ENCODE peak calls at places on chromosomes 7 and 10, in four cellular contexts. One of them, this sample, is unnamed.

GRCh38 chr10:28948045-28948444 is 270.7 kb downstream of the BAMBI start:
- DNase-seq in neuronal stem cell: no peak
- DNase-seq in stimulated activated CD4-positive, alpha-beta T cell treated with anti-CD3 and anti-CD28 coated beads, Interleukin-1b, Interleukin-23, amount 100 ng/mL, for 4 hours: no peak
- DNase-seq in T-helper 1 cell: no peak
- DNase-seq in this sample: no peak

GRCh38 chr7:51035696-51036095 is 253.0 kb upstream of the GRB10 start:
- DNase-seq in neuronal stem cell: no peak
- DNase-seq in stimulated activated CD4-positive, alpha-beta T cell treated with anti-CD3 and anti-CD28 coated beads, Interleukin-1b, Interleukin-23, amount 100 ng/mL, for 4 hours: no peak
- DNase-seq in T-helper 1 cell: no peak
- DNase-seq in this sample: no peak

GRCh38 chr7:157538735-157539134 is 201.9 kb downstream of the DNAJB6 start:
- DNase-seq in neuronal stem cell: no peak
- DNase-seq in stimulated activated CD4-positive, alpha-beta T cell treated with anti-CD3 and anti-CD28 coated beads, Interleukin-1b, Interleukin-23, amount 100 ng/mL, for 4 hours: no peak
- DNase-seq in T-helper 1 cell: no peak
- DNase-seq in this sample: no peak

GRCh38 chr10:75974080-75974479 is 542.7 kb downstream of the LRMDA start:
- DNase-seq in neuronal stem cell: no peak
- DNase-seq in stimulated activated CD4-positive, alpha-beta T cell treated with anti-CD3 and anti-CD28 coated beads, Interleukin-1b, Interleukin-23, amount 100 ng/mL, for 4 hours: no peak
- DNase-seq in T-helper 1 cell: no peak
- DNase-seq in this sample: no peak

GRCh38 chr7:92584953-92585352 is 5.2 kb downstream of the FAM133B start:
- DNase-seq in neuronal stem cell: no peak
- DNase-seq in stimulated activated CD4-positive, alpha-beta T cell treated with anti-CD3 and anti-CD28 coated beads, Interleukin-1b, Interleukin-23, amount 100 ng/mL, for 4 hours: no peak
- DNase-seq in T-helper 1 cell: no peak
- DNase-seq in this sample: no peak

GRCh38 chr7:64463636-64464375 is 99.1 kb downstream of the ZNF680 start:
- DNase-seq in neuronal stem cell: no peak
- DNase-seq in stimulated activated CD4-positive, alpha-beta T cell treated with anti-CD3 and anti-CD28 coated beads, Interleukin-1b, Interleukin-23, amount 100 ng/mL, for 4 hours: no peak
- DNase-seq in T-helper 1 cell: no peak
- DNase-seq in this sample: peak

GRCh38 chr10:24680647-24681475 is 42.8 kb downstream of the ARHGAP21 start:
- DNase-seq in neuronal stem cell: no peak
- DNase-seq in stimulated activated CD4-positive, alpha-beta T cell treated with anti-CD3 and anti-CD28 coated beads, Interleukin-1b, Interleukin-23, amount 100 ng/mL, for 4 hours: no peak
- DNase-seq in T-helper 1 cell: no peak
- DNase-seq in this sample: no peak

GRCh38 chr7:64314493-64315020 is 796 bp downstream of the ZNF736 start:
- DNase-seq in neuronal stem cell: no peak
- DNase-seq in stimulated activated CD4-positive, alpha-beta T cell treated with anti-CD3 and anti-CD28 coated beads, Interleukin-1b, Interleukin-23, amount 100 ng/mL, for 4 hours: no peak
- DNase-seq in T-helper 1 cell: no peak
- DNase-seq in this sample: no peak

GRCh38 chr7:158428842-158429753 is 158.5 kb downstream of the PTPRN2 start:
- DNase-seq in neuronal stem cell: no peak
- DNase-seq in stimulated activated CD4-positive, alpha-beta T cell treated with anti-CD3 and anti-CD28 coated beads, Interleukin-1b, Interleukin-23, amount 100 ng/mL, for 4 hours: no peak
- DNase-seq in T-helper 1 cell: no peak
- DNase-seq in this sample: no peak

GRCh38 chr7:45053941-45054340 is 34.8 kb downstream of the NACAD start:
- DNase-seq in neuronal stem cell: no peak
- DNase-seq in stimulated activated CD4-positive, alpha-beta T cell treated with anti-CD3 and anti-CD28 coated beads, Interleukin-1b, Interleukin-23, amount 100 ng/mL, for 4 hours: no peak
- DNase-seq in T-helper 1 cell: no peak
- DNase-seq in this sample: no peak

GRCh38 chr7:80721880-80722595 is 83.6 kb downstream of the CD36 start:
- DNase-seq in neuronal stem cell: no peak
- DNase-seq in stimulated activated CD4-positive, alpha-beta T cell treated with anti-CD3 and anti-CD28 coated beads, Interleukin-1b, Interleukin-23, amount 100 ng/mL, for 4 hours: no peak
- DNase-seq in T-helper 1 cell: no peak
- DNase-seq in this sample: no peak

GRCh38 chr7:1325246-1325645 is 92.6 kb downstream of the UNCX start:
- DNase-seq in neuronal stem cell: no peak
- DNase-seq in stimulated activated CD4-positive, alpha-beta T cell treated with anti-CD3 and anti-CD28 coated beads, Interleukin-1b, Interleukin-23, amount 100 ng/mL, for 4 hours: no peak
- DNase-seq in T-helper 1 cell: no peak
- DNase-seq in this sample: no peak

GRCh38 chr7:43204081-43204480 is 91.6 kb downstream of the HECW1 start:
- DNase-seq in neuronal stem cell: no peak
- DNase-seq in stimulated activated CD4-positive, alpha-beta T cell treated with anti-CD3 and anti-CD28 coated beads, Interleukin-1b, Interleukin-23, amount 100 ng/mL, for 4 hours: no peak
- DNase-seq in T-helper 1 cell: no peak
- DNase-seq in this sample: no peak

GRCh38 chr10:29023678-29024077 is 265.2 kb upstream of the LYZL1 start:
- DNase-seq in neuronal stem cell: no peak
- DNase-seq in stimulated activated CD4-positive, alpha-beta T cell treated with anti-CD3 and anti-CD28 coated beads, Interleukin-1b, Interleukin-23, amount 100 ng/mL, for 4 hours: no peak
- DNase-seq in T-helper 1 cell: no peak
- DNase-seq in this sample: no peak

GRCh38 chr10:33152146-33152545 is 182.3 kb downstream of the NRP1 start:
- DNase-seq in neuronal stem cell: no peak
- DNase-seq in stimulated activated CD4-positive, alpha-beta T cell treated with anti-CD3 and anti-CD28 coated beads, Interleukin-1b, Interleukin-23, amount 100 ng/mL, for 4 hours: no peak
- DNase-seq in T-helper 1 cell: no peak
- DNase-seq in this sample: peak

GRCh38 chr10:104277785-104278184 is 8.8 kb downstream of the GSTO2 start:
- DNase-seq in neuronal stem cell: no peak
- DNase-seq in stimulated activated CD4-positive, alpha-beta T cell treated with anti-CD3 and anti-CD28 coated beads, Interleukin-1b, Interleukin-23, amount 100 ng/mL, for 4 hours: no peak
- DNase-seq in T-helper 1 cell: no peak
- DNase-seq in this sample: no peak

GRCh38 chr7:101216860-101217387 is 457 bp downstream of the PLOD3 start:
- DNase-seq in neuronal stem cell: peak
- DNase-seq in stimulated activated CD4-positive, alpha-beta T cell treated with anti-CD3 and anti-CD28 coated beads, Interleukin-1b, Interleukin-23, amount 100 ng/mL, for 4 hours: no peak
- DNase-seq in T-helper 1 cell: no peak
- DNase-seq in this sample: no peak

GRCh38 chr7:54813398-54813797 is 54.4 kb upstream of the SEC61G start:
- DNase-seq in neuronal stem cell: no peak
- DNase-seq in stimulated activated CD4-positive, alpha-beta T cell treated with anti-CD3 and anti-CD28 coated beads, Interleukin-1b, Interleukin-23, amount 100 ng/mL, for 4 hours: no peak
- DNase-seq in T-helper 1 cell: no peak
- DNase-seq in this sample: peak

GRCh38 chr10:133142523-133143199 is 17.4 kb upstream of the KNDC1 start:
- DNase-seq in neuronal stem cell: no peak
- DNase-seq in stimulated activated CD4-positive, alpha-beta T cell treated with anti-CD3 and anti-CD28 coated beads, Interleukin-1b, Interleukin-23, amount 100 ng/mL, for 4 hours: no peak
- DNase-seq in T-helper 1 cell: no peak
- DNase-seq in this sample: no peak

GRCh38 chr7:94396044-94396443 is 1.3 kb downstream of the COL1A2 start:
- DNase-seq in neuronal stem cell: no peak
- DNase-seq in stimulated activated CD4-positive, alpha-beta T cell treated with anti-CD3 and anti-CD28 coated beads, Interleukin-1b, Interleukin-23, amount 100 ng/mL, for 4 hours: no peak
- DNase-seq in T-helper 1 cell: no peak
- DNase-seq in this sample: no peak

GRCh38 chr7:10122573-10123100 is 851.0 kb upstream of the PHF14 start:
- DNase-seq in neuronal stem cell: peak
- DNase-seq in stimulated activated CD4-positive, alpha-beta T cell treated with anti-CD3 and anti-CD28 coated beads, Interleukin-1b, Interleukin-23, amount 100 ng/mL, for 4 hours: no peak
- DNase-seq in T-helper 1 cell: no peak
- DNase-seq in this sample: peak

This sample was measured in heart right ventricle.